ENCODE peak calls at places on chromosomes 16 and 17, in six cellular contexts. F, J, N, T, I and H are unnamed samples. For H3K36me3, the result is how much of the 10 kb centered on the place peaks cover.

GRCh38 chr16:77137045-77137444 is 53.9 kb upstream of the MON1B start:
- DNase-seq in F (no peak), J (no peak), N (no peak), T (no peak), I (no peak), H (no peak)

GRCh38 chr16:66474750-66475199 is 47.7 kb downstream of the BEAN1 start:
- DNase-seq in F (no peak), J (no peak), N (peak), T (no peak), I (no peak), H (no peak)

GRCh38 chr16:30535106-30535776 is 583 bp upstream of the ZNF747 start:
- DNase-seq in F (no peak), J (no peak), N (no peak), T (no peak), I (no peak), H (peak)

GRCh38 chr16:47965439-47965838 is 190.4 kb downstream of the ABCC12 start:
- DNase-seq in F (no peak), J (no peak), N (peak), T (no peak), I (no peak), H (no peak)

GRCh38 chr17:29870836-29871430 is 59.1 kb downstream of the SSH2 start:
- DNase-seq in F (no peak), J (no peak), N (no peak), T (no peak), I (no peak), H (no peak)

GRCh38 chr17:58019039-58019438 is 12.0 kb upstream of the SRSF1 start:
- DNase-seq in F (no peak), J (no peak), N (no peak), T (no peak), I (no peak), H (no peak)

GRCh38 chr17:44314524-44314868 is 6.1 kb downstream of the RUNDC3A start:
- DNase-seq in F (no peak), J (no peak), N (no peak), T (peak), I (no peak), H (no peak)

GRCh38 chr17:40218006-40218739 is 931 bp upstream of the WIPF2 start:
- DNase-seq in F (no peak), J (no peak), N (no peak), T (no peak), I (no peak), H (no peak)

GRCh38 chr16:14423344-14423743 is 206.7 kb downstream of the PARN start:
- DNase-seq in F (no peak), J (no peak), N (no peak), T (no peak), I (no peak), H (no peak)

GRCh38 chr17:16419929-16420271 is 4.5 kb downstream of the TRPV2 start:
- DNase-seq in F (no peak), J (no peak), N (no peak), T (no peak), I (no peak), H (no peak)

GRCh38 chr17:69560987-69561441 is 146.5 kb downstream of the MAP2K6 start:
- DNase-seq in F (no peak), J (no peak), N (no peak), T (peak), I (no peak), H (no peak)

GRCh38 chr17:18219016-18219415 is 6.4 kb upstream of the LLGL1 start:
- DNase-seq in F (no peak), J (no peak), N (no peak), T (no peak), I (no peak), H (no peak)

GRCh38 chr16:89410794-89411309 is 79.5 kb downstream of the ANKRD11 start:
- DNase-seq in F (no peak), J (peak), N (no peak), T (peak), I (no peak), H (no peak)

GRCh38 chr17:80632046-80632581 is 87.5 kb downstream of the RPTOR start:
- DNase-seq in F (no peak), J (peak), N (no peak), T (no peak), I (no peak), H (no peak)

GRCh38 chr16:20612551-20613470 is 36.6 kb upstream of the ACSM2B start:
- DNase-seq in F (no peak), J (no peak), N (no peak), T (no peak), I (no peak), H (no peak)

GRCh38 chr17:55444471-55445441 is 23.1 kb upstream of the MMD start:
- DNase-seq in F (no peak), J (peak), N (no peak), T (no peak), I (no peak), H (no peak)

GRCh38 chr17:19010729-19011505 is 6.4 kb upstream of the FAM83G start:
- DNase-seq in F (no peak), J (peak), N (no peak), T (no peak), I (no peak), H (no peak)

GRCh38 chr17:81733507-81734404 is 21.7 kb downstream of the SLC25A10 start:
- DNase-seq in F (peak), J (peak), N (peak), T (peak), I (peak), H (no peak)

GRCh38 chr16:26863971-26864370 is 202.8 kb upstream of the C16orf82 start:
- DNase-seq in F (no peak), J (no peak), N (no peak), T (no peak), I (no peak), H (no peak)

GRCh38 chr17:21814776-21815175 is 122.5 kb downstream of the KCNJ18 start:
- DNase-seq in F (no peak), J (no peak), N (no peak), T (no peak), I (no peak), H (no peak)

GRCh38 chr17:31566247-31566991 is 174.9 kb downstream of the RAB11FIP4 start:
- DNase-seq in F (no peak), J (no peak), N (no peak), T (no peak), I (no peak), H (no peak)

GRCh38 chr17:58415371-58416055 is 1.8 kb downstream of the RNF43 start:
- DNase-seq in F (no peak), J (peak), N (no peak), T (peak), I (no peak), H (no peak)

DNA sequence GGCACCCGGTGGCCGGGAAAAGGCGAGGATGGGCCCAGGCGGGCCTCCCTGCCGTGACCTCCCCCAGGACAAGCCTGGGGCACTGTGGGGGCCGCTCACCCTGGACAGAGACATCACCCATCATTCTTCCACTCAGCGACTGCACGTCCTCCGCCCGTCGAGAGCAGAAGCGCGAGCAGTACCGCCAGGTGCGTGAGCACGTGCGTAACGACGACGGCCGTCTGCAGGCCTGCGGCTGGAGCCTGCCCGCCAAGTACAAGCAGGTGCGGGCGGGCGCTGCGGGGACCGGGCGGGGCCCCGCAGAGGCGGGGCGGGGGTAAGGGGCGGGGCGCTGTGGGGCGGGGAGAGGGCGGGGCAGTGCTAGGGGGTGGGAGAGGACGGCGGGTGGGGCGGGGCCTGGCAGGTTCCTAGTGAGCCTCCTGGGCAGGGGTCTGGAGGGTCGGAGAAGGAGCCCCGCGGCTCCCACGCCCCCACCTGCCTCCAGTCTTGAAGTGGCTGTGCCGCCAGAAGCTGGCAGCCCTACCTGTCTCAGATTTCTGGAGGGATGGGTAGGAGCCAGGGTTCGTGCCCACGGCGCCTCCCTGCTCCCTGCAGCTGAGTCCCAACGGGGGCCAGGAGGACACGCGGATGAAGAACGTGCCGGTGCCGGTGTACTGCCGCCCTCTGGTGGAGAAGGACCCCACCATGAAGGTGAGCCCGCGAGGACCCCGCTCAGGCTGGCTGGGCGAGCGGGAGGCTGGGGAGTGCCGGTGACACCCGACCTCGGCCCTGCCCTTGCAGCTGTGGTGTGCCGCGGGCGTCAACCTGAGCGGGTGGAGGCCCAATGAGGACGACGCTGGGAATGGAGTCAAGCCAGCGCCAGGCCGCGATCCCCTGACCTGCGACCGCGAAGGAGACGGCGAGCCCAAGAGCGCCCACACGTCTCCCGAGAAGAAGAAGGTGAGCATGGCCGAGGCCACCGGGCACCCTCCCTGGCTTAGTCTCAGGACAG is 7.5 kb downstream of the NME3 start:
- DNase-seq in F (no peak), J (no peak), N (peak), T (peak), I (peak), H (no peak)
- TF ChIP-seq CTCF in F (no peak), J (peak), N (peak), T (peak), I (peak), H (peak)

GRCh38 chr16:9102379-9102778 is 10.9 kb downstream of the HAPSTR1 start:
- DNase-seq in F (no peak), J (no peak), N (no peak), T (no peak), I (no peak), H (no peak)
- H3K36me3 ChIP-seq in F (half or more), J (half or more), N (under half), T (half or more), I (half or more), H (half or more)

GRCh38 chr17:74326506-74326905 is 480 bp downstream of the KIF19 start:
- DNase-seq in F (no peak), J (no peak), N (no peak), T (no peak), I (peak), H (no peak)
- TF ChIP-seq SIN3A in F (no peak), J (no peak), N (no peak), T (no peak), I (no peak), H (no peak)

DNA sequence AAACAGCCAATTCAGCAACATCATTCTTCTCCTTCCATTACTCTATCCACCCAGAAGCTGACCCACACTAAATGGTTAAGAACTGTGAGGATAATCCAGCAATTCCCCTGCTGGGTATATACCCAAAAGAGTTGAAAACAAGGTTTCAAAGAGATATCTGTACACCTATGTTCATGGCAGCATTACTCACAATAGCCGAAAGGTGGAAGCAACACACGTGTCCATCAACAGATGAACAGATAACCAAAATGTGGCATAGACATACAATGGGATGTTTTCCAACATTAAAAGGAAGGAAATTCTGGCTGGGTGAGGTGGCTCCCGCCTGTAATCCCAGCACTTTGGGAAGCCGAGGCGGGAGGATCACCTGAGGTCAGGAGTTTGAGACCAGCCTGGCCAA is 19.9 kb downstream of the MIS12 start:
- DNase-seq in F (no peak), J (no peak), N (no peak), T (no peak), I (no peak), H (no peak)
- TF ChIP-seq CTCF in F (no peak), J (peak), N (no peak), T (no peak), I (no peak), H (no peak)

GRCh38 chr17:48596000-48596734 is 2.6 kb upstream of the HOXB5 start:
- DNase-seq in F (no peak), J (no peak), N (no peak), T (no peak), I (no peak), H (no peak)

GRCh38 chr17:48593840-48594411 is 347 bp upstream of the HOXB5 start:
- DNase-seq in F (no peak), J (peak), N (peak), T (peak), I (peak), H (no peak)

GRCh38 chr17:48595107-48595999 is 1.8 kb upstream of the HOXB5 start:
- DNase-seq in F (no peak), J (no peak), N (no peak), T (no peak), I (no peak), H (no peak)

GRCh38 chr17:48593126-48593829 is at the start of gene HOXB5:
- DNase-seq in F (no peak), J (no peak), N (no peak), T (no peak), I (no peak), H (no peak)

GRCh38 chr17:48594412-48595106 is 980 bp upstream of the HOXB5 start:
- DNase-seq in F (no peak), J (no peak), N (no peak), T (no peak), I (no peak), H (no peak)
- H3K36me3 ChIP-seq in F (under half), J (under half), N (under half), T (under half), I (under half), H (under half)

DNA sequence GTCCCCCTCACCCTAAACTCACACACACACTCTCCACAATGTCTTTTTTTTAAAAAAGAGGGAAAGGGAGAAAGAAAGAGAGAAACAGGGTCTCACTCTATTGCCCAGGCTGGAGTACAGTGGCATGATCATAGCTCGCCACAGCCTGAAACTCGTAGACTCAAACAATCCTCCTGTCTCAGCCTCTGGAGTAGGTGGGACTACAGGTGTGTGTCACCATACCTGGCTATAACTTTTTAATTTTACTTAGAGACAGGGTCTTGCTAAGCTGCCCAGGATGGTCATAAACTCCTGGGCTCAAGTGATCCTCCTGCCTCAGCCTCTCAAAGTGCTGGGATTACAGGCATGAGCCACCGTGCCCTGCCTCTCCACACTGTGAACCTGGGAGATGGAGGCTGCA is 24.9 kb downstream of the LITAF start:
- DNase-seq in F (no peak), J (no peak), N (no peak), T (no peak), I (no peak), H (no peak)
- TF ChIP-seq SIN3A in F (no peak), J (no peak), N (no peak), T (no peak), I (no peak), H (no peak)

GRCh38 chr16:75491876-75492275 is 3.4 kb downstream of the CHST6 start:
- DNase-seq in F (no peak), J (no peak), N (no peak), T (peak), I (no peak), H (no peak)
- TF ChIP-seq CTCF in F (peak), J (no peak), N (peak), T (peak), I (no peak), H (no peak)

DNA sequence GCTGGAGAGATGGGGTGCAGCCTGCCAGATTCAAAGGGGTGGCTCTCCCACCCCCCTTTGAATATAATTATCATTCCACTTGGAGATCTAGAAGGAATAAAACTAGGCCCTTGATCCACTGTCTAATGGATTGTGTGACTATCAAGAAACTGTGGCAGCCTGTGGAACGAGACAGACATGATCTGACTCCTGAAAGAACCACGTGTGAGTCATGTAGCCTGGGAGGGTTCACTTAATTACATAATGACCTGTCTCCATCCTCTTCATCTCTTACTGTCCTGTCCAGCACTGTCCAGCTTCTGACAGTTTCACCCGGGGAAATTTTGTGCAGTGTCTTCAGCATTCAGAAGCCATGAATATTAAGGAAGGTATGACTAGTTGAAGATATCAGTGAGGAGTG is 43.4 kb upstream of the CDH13 start:
- DNase-seq in F (no peak), J (no peak), N (no peak), T (no peak), I (no peak), H (no peak)
- H3K36me3 ChIP-seq in F (under half), J (under half), N (under half), T (under half), I (under half), H (under half)

DNA sequence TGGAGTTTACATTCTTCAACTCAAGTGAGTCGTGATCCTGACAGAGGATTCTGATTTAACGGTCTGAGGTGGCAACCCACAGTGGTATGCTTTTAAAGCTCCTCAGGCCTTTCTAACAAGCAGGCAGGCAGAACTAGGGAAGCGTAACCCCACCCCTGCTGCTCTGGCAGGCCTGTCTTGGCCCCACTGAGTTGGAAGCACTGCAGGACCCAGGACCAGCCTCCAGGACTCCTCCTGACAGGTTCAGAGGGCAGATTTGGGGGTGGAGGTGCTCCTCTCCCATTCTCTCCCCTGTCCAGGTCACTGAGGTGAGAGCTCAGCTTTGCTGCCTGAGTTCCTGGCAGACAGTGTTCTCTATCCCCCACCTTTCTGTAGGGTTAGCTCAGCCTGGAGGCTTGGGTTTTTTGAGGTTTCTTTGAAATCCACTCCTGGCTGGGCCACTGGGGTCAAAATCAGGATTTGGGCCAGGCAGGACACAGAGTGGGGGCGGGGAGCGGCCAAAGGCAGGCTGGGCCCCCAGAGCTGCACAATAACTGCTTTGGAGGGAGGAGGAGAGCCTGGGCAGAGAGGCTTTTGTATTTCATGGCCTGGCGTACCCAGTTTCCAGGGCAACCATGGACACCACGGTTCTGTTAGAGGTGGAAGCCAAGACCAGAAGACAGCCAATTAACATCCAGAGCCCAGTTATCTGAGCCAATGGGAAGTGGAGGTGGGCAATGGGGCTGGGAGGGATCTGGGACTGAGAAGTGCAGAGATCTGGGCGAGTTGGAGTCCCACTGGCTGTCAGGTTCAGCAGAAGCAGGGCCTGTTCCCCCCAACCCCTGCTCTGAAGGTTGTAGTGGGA is 9.5 kb downstream of the MRPL27 start:
- DNase-seq in F (no peak), J (peak), N (peak), T (peak), I (no peak), H (no peak)
- TF ChIP-seq SIN3A in F (no peak), J (no peak), N (no peak), T (no peak), I (no peak), H (no peak)

DNA sequence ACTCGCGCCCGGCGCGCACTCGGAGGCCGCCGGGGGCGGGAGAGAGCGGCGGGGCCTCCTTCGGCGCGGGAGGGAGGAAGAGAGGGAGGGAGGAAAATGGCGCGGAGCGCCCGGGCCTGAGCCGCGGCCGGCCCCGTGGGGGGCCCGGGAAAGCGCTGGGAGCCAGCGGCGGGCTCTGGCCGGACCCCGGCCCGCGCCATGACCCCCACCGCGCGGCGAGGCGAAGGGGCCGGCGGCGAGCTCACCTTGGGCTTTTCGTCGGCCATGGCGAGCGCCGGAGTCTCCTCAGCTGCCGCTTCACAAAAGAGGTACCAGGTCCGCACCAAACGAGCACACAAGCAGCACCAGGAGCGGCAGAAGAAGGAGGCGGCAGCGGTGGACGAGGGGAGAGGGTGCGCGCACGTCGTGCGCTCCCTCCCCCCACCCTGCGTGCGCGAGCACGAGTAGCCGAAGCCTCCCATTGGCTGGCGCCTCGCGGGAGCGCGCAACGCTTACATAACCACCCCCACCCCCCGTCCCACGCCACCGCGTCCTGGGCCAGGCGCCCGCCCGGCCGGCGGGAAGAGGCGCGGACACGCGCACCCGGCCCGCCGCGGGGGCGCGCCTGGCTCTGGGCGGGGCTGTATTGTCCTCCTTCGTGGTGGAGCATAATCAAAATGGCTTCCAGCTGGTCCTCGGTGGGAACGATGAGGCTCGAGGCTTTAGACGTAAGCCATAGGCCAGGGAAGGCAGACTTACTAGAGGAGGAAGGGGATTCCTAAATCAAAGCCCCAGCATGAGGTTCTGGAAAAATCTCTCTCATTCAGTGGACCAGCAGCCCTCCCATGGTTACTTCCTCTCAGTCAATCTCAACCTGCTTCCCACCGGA is at the start of gene SUMO2:
- DNase-seq in F (peak), J (peak), N (peak), T (peak), I (peak), H (no peak)
- TF ChIP-seq CTCF in F (no peak), J (peak), N (peak), T (no peak), I (peak), H (no peak)